ENCODE peak calls at places on chromosomes 4 and X, in seven cellular contexts. One of them, this sample, is unnamed.

GRCh38 chrX:50905334-50905733 is 5.2 kb upstream of the BMP15 start:
- DNase-seq in ascending aorta: no peak
- DNase-seq in choroid plexus epithelial cell: no peak
- DNase-seq in heart left ventricle: no peak
- DNase-seq in cardiac muscle cell: peak; percentile 2
- DNase-seq in left ventricle myocardium inferior: no peak
- DNase-seq in cardiac fibroblast: no peak
- DNase-seq in this sample: no peak

GRCh38 chrX:17376381-17377046 is 1.5 kb downstream of the NHS start:
- DNase-seq in heart left ventricle: no peak
- DNase-seq in left ventricle myocardium inferior: no peak
- DNase-seq in choroid plexus epithelial cell: peak; percentile 2
- DNase-seq in cardiac fibroblast: no peak
- DNase-seq in ascending aorta: no peak
- DNase-seq in cardiac muscle cell: no peak
- DNase-seq in this sample: peak; percentile 6

GRCh38 chr4:171130126-171130801 is 682.9 kb upstream of the GALNTL6 start:
- DNase-seq in ascending aorta: no peak
- DNase-seq in cardiac fibroblast: no peak
- DNase-seq in choroid plexus epithelial cell: peak; percentile 2
- DNase-seq in cardiac muscle cell: no peak
- DNase-seq in heart left ventricle: no peak
- DNase-seq in left ventricle myocardium inferior: no peak
- DNase-seq in this sample: no peak

GRCh38 chrX:9638871-9639270 is 126.8 kb downstream of the GPR143 start:
- DNase-seq in choroid plexus epithelial cell: no peak
- DNase-seq in ascending aorta: no peak
- DNase-seq in cardiac fibroblast: no peak
- DNase-seq in cardiac muscle cell: no peak
- DNase-seq in left ventricle myocardium inferior: no peak
- DNase-seq in heart left ventricle: no peak
- DNase-seq in this sample: no peak

GRCh38 chr4:102358128-102358527 is 12.8 kb upstream of the SLC39A8 start:
- DNase-seq in left ventricle myocardium inferior: no peak
- DNase-seq in cardiac fibroblast: no peak
- DNase-seq in cardiac muscle cell: no peak
- DNase-seq in ascending aorta: no peak
- DNase-seq in heart left ventricle: no peak
- DNase-seq in choroid plexus epithelial cell: no peak
- DNase-seq in this sample: no peak

GRCh38 chr4:182872886-182873285 is 44.3 kb downstream of the DCTD start:
- DNase-seq in choroid plexus epithelial cell: no peak
- DNase-seq in cardiac fibroblast: no peak
- DNase-seq in ascending aorta: no peak
- DNase-seq in heart left ventricle: no peak
- DNase-seq in left ventricle myocardium inferior: no peak
- DNase-seq in cardiac muscle cell: no peak
- DNase-seq in this sample: no peak

GRCh38 chr4:91113130-91113706 is 986.0 kb downstream of the CCSER1 start:
- DNase-seq in ascending aorta: no peak
- DNase-seq in choroid plexus epithelial cell: peak; percentile 45
- DNase-seq in left ventricle myocardium inferior: no peak
- DNase-seq in cardiac fibroblast: peak; percentile 51
- DNase-seq in heart left ventricle: no peak
- DNase-seq in cardiac muscle cell: peak; percentile 61
- DNase-seq in this sample: no peak

GRCh38 chrX:24231169-24231568 is 81.6 kb downstream of the ZFX start:
- DNase-seq in cardiac muscle cell: peak; percentile 69
- DNase-seq in ascending aorta: no peak
- DNase-seq in left ventricle myocardium inferior: no peak
- DNase-seq in heart left ventricle: no peak
- DNase-seq in choroid plexus epithelial cell: peak; percentile 88
- DNase-seq in cardiac fibroblast: peak; percentile 75
- DNase-seq in this sample: peak; percentile 35

GRCh38 chr4:88629826-88630225 is 37.5 kb downstream of the HERC3 start:
- DNase-seq in heart left ventricle: no peak
- DNase-seq in cardiac fibroblast: peak; percentile 41
- DNase-seq in cardiac muscle cell: no peak
- DNase-seq in ascending aorta: no peak
- DNase-seq in left ventricle myocardium inferior: no peak
- DNase-seq in choroid plexus epithelial cell: no peak
- DNase-seq in this sample: no peak

GRCh38 chr4:3781193-3781886 is 15.2 kb downstream of the ADRA2C start:
- DNase-seq in ascending aorta: no peak
- DNase-seq in cardiac muscle cell: no peak
- DNase-seq in cardiac fibroblast: no peak
- DNase-seq in heart left ventricle: no peak
- DNase-seq in left ventricle myocardium inferior: no peak
- DNase-seq in choroid plexus epithelial cell: no peak
- DNase-seq in this sample: no peak

GRCh38 chrX:1391707-1392375 is at the start of gene SLC25A6:
- DNase-seq in cardiac muscle cell: peak; percentile 99
- DNase-seq in cardiac fibroblast: peak; percentile 99
- DNase-seq in ascending aorta: peak; percentile 99
- DNase-seq in heart left ventricle: peak; percentile 100
- DNase-seq in left ventricle myocardium inferior: peak; percentile 100
- DNase-seq in choroid plexus epithelial cell: peak; percentile 99
- DNase-seq in this sample: peak; percentile 100

GRCh38 chrX:110384490-110384889 is 25.8 kb downstream of the RTL9 start:
- DNase-seq in cardiac fibroblast: peak; percentile 19
- DNase-seq in cardiac muscle cell: no peak
- DNase-seq in choroid plexus epithelial cell: no peak
- DNase-seq in ascending aorta: no peak
- DNase-seq in heart left ventricle: no peak
- DNase-seq in left ventricle myocardium inferior: no peak
- DNase-seq in this sample: no peak

GRCh38 chr4:38154681-38155588 is 194.7 kb downstream of the PTTG2 start:
- DNase-seq in cardiac muscle cell: no peak
- DNase-seq in cardiac fibroblast: no peak
- DNase-seq in heart left ventricle: peak; percentile 73
- DNase-seq in choroid plexus epithelial cell: no peak
- DNase-seq in ascending aorta: peak; percentile 62
- DNase-seq in left ventricle myocardium inferior: peak; percentile 69
- DNase-seq in this sample: peak; percentile 36

GRCh38 chrX:102784550-102784949 is 64.0 kb downstream of the GPRASP3 start:
- DNase-seq in ascending aorta: no peak
- DNase-seq in cardiac fibroblast: no peak
- DNase-seq in cardiac muscle cell: no peak
- DNase-seq in choroid plexus epithelial cell: peak; percentile 1
- DNase-seq in left ventricle myocardium inferior: no peak
- DNase-seq in heart left ventricle: no peak
- DNase-seq in this sample: no peak

GRCh38 chr4:3440979-3441500 is 728 bp upstream of the HGFAC start:
- DNase-seq in ascending aorta: no peak
- DNase-seq in cardiac fibroblast: no peak
- DNase-seq in heart left ventricle: peak; percentile 51
- DNase-seq in cardiac muscle cell: peak; percentile 7
- DNase-seq in choroid plexus epithelial cell: peak; percentile 24
- DNase-seq in left ventricle myocardium inferior: no peak
- DNase-seq in this sample: peak; percentile 15

GRCh38 chrX:150897371-150898319 is 823 bp downstream of the CD99L2 start:
- DNase-seq in ascending aorta: no peak
- DNase-seq in cardiac fibroblast: peak; percentile 54
- DNase-seq in left ventricle myocardium inferior: no peak
- DNase-seq in choroid plexus epithelial cell: peak; percentile 32
- DNase-seq in heart left ventricle: no peak
- DNase-seq in cardiac muscle cell: peak; percentile 40
- DNase-seq in this sample: no peak

GRCh38 chr4:129747756-129748155 is 651.8 kb downstream of the C4orf33 start:
- DNase-seq in left ventricle myocardium inferior: no peak
- DNase-seq in choroid plexus epithelial cell: no peak
- DNase-seq in heart left ventricle: no peak
- DNase-seq in cardiac fibroblast: no peak
- DNase-seq in ascending aorta: no peak
- DNase-seq in cardiac muscle cell: no peak
- DNase-seq in this sample: no peak

GRCh38 chr4:25549413-25549812 is 106.2 kb upstream of the SLC34A2 start:
- DNase-seq in cardiac muscle cell: no peak
- DNase-seq in left ventricle myocardium inferior: no peak
- DNase-seq in ascending aorta: no peak
- DNase-seq in heart left ventricle: no peak
- DNase-seq in choroid plexus epithelial cell: no peak
- DNase-seq in cardiac fibroblast: no peak
- DNase-seq in this sample: no peak

GRCh38 chr4:122548452-122548851 is 72.4 kb downstream of the IL21 start:
- DNase-seq in ascending aorta: no peak
- DNase-seq in cardiac muscle cell: peak; percentile 85
- DNase-seq in cardiac fibroblast: peak; percentile 75
- DNase-seq in choroid plexus epithelial cell: peak; percentile 54
- DNase-seq in heart left ventricle: no peak
- DNase-seq in left ventricle myocardium inferior: no peak
- DNase-seq in this sample: no peak

GRCh38 chr4:91914176-91914804 is 389.5 kb upstream of the GRID2 start:
- DNase-seq in cardiac muscle cell: no peak
- DNase-seq in ascending aorta: no peak
- DNase-seq in heart left ventricle: no peak
- DNase-seq in choroid plexus epithelial cell: no peak
- DNase-seq in cardiac fibroblast: no peak
- DNase-seq in left ventricle myocardium inferior: no peak
- DNase-seq in this sample: no peak

GRCh38 chr4:82629238-82630000 is 67.6 kb upstream of the TMEM150C start:
- DNase-seq in ascending aorta: no peak
- DNase-seq in choroid plexus epithelial cell: peak; percentile 20
- DNase-seq in cardiac fibroblast: peak; percentile 52
- DNase-seq in left ventricle myocardium inferior: no peak
- DNase-seq in heart left ventricle: no peak
- DNase-seq in cardiac muscle cell: peak; percentile 65
- DNase-seq in this sample: no peak

GRCh38 chr4:112086036-112086434 is 59.2 kb upstream of the FAM241A start:
- DNase-seq in left ventricle myocardium inferior: no peak
- DNase-seq in cardiac muscle cell: no peak
- DNase-seq in heart left ventricle: no peak
- DNase-seq in ascending aorta: no peak
- DNase-seq in choroid plexus epithelial cell: no peak
- DNase-seq in cardiac fibroblast: no peak
- DNase-seq in this sample: no peak

GRCh38 chr4:189048119-189048518 is 892.6 kb upstream of the FRG1 start:
- DNase-seq in cardiac muscle cell: no peak
- DNase-seq in ascending aorta: no peak
- DNase-seq in heart left ventricle: no peak
- DNase-seq in left ventricle myocardium inferior: no peak
- DNase-seq in choroid plexus epithelial cell: no peak
- DNase-seq in cardiac fibroblast: no peak
- DNase-seq in this sample: no peak

GRCh38 chr4:59400334-59400733 is 1799.8 kb upstream of the ADGRL3 start:
- DNase-seq in choroid plexus epithelial cell: no peak
- DNase-seq in cardiac muscle cell: no peak
- DNase-seq in heart left ventricle: no peak
- DNase-seq in left ventricle myocardium inferior: no peak
- DNase-seq in cardiac fibroblast: no peak
- DNase-seq in ascending aorta: no peak
- DNase-seq in this sample: no peak
- TF ChIP-seq CTCF in choroid plexus epithelial cell: no peak
- TF ChIP-seq CTCF in cardiac muscle cell: no peak
- TF ChIP-seq CTCF in heart left ventricle: no peak
- TF ChIP-seq CTCF in left ventricle myocardium inferior: no peak
- TF ChIP-seq CTCF in cardiac fibroblast: no peak
- TF ChIP-seq CTCF in ascending aorta: no peak
- TF ChIP-seq CTCF in this sample: no peak

DNA sequence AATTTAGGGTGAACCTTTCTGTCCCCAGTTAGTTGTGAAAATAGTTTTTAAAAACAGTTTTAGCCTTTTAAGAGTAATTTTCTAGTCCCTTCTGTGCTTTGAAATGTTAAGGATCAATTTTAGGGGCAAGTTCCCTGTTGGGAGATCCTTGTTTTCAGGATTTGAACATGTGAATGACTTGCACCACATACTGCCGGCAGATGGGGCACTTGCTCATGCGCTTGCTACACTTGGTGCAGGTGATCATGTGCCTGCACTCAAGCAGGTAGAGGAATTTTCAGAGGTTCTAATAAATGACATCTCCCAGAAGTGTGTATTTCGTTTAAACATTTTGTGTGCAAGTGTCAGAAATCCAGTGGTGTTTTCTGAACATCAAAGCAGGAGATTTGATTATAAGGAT is 195.9 kb downstream of the CHM start:
- DNase-seq in cardiac muscle cell: peak; percentile 11
- DNase-seq in heart left ventricle: no peak
- DNase-seq in ascending aorta: no peak
- DNase-seq in choroid plexus epithelial cell: peak; percentile 34
- DNase-seq in left ventricle myocardium inferior: no peak
- DNase-seq in cardiac fibroblast: peak; percentile 8
- DNase-seq in this sample: no peak
- TF ChIP-seq CTCF in cardiac muscle cell: peak; percentile 29
- TF ChIP-seq CTCF in heart left ventricle: no peak
- TF ChIP-seq CTCF in ascending aorta: no peak
- TF ChIP-seq CTCF in choroid plexus epithelial cell: peak; percentile 69
- TF ChIP-seq CTCF in left ventricle myocardium inferior: peak; percentile 50
- TF ChIP-seq CTCF in cardiac fibroblast: peak; percentile 46
- TF ChIP-seq CTCF in this sample: peak; percentile 37

DNA sequence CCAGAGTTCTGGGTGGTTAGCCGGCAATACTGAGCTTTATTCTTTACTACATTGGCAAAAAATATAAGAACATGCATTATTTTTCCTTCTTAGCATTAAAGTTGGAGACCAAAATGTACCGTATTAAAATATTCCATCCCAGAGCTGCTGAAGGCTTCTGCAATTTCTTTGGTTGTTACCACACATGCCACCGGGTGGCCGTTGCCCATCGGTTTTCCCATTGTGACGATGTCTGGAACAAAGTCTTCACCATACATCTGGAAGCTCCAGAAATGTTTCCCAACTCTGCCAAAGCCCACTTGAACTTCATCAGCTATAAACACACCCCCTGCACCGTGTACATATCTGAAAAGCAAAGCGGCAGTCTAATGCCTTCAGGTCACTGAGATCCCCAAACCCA is 13.7 kb downstream of the ETNPPL start:
- DNase-seq in choroid plexus epithelial cell: no peak
- DNase-seq in cardiac fibroblast: no peak
- DNase-seq in cardiac muscle cell: no peak
- DNase-seq in heart left ventricle: no peak
- DNase-seq in ascending aorta: no peak
- DNase-seq in left ventricle myocardium inferior: no peak
- DNase-seq in this sample: no peak
- TF ChIP-seq CTCF in choroid plexus epithelial cell: peak; percentile 29
- TF ChIP-seq CTCF in cardiac fibroblast: no peak
- TF ChIP-seq CTCF in cardiac muscle cell: no peak
- TF ChIP-seq CTCF in heart left ventricle: no peak
- TF ChIP-seq CTCF in ascending aorta: no peak
- TF ChIP-seq CTCF in left ventricle myocardium inferior: no peak
- TF ChIP-seq CTCF in this sample: no peak

GRCh38 chrX:106957856-106958255 is 37.7 kb downstream of the CLDN2 start:
- DNase-seq in cardiac muscle cell: no peak
- DNase-seq in ascending aorta: no peak
- DNase-seq in choroid plexus epithelial cell: no peak
- DNase-seq in left ventricle myocardium inferior: no peak
- DNase-seq in heart left ventricle: no peak
- DNase-seq in cardiac fibroblast: no peak
- DNase-seq in this sample: no peak

GRCh38 chrX:106963111-106963510 is 36.9 kb downstream of the MORC4 start:
- DNase-seq in heart left ventricle: no peak
- DNase-seq in choroid plexus epithelial cell: no peak
- DNase-seq in left ventricle myocardium inferior: no peak
- DNase-seq in ascending aorta: no peak
- DNase-seq in cardiac fibroblast: no peak
- DNase-seq in cardiac muscle cell: peak; percentile 10
- DNase-seq in this sample: no peak

GRCh38 chrX:106955004-106955772 is 35.0 kb downstream of the CLDN2 start:
- DNase-seq in ascending aorta: no peak
- DNase-seq in left ventricle myocardium inferior: no peak
- DNase-seq in cardiac muscle cell: peak; percentile 7
- DNase-seq in heart left ventricle: no peak
- DNase-seq in cardiac fibroblast: peak; percentile 4
- DNase-seq in choroid plexus epithelial cell: peak; percentile 59
- DNase-seq in this sample: no peak

GRCh38 chrX:106964290-106964689 is 35.7 kb downstream of the MORC4 start:
- DNase-seq in cardiac fibroblast: no peak
- DNase-seq in choroid plexus epithelial cell: no peak
- DNase-seq in ascending aorta: no peak
- DNase-seq in heart left ventricle: no peak
- DNase-seq in left ventricle myocardium inferior: no peak
- DNase-seq in cardiac muscle cell: no peak
- DNase-seq in this sample: no peak

GRCh38 chrX:106959897-106960296 is 39.7 kb downstream of the CLDN2 start:
- DNase-seq in left ventricle myocardium inferior: no peak
- DNase-seq in choroid plexus epithelial cell: peak; percentile 72
- DNase-seq in cardiac fibroblast: peak; percentile 54
- DNase-seq in ascending aorta: no peak
- DNase-seq in heart left ventricle: no peak
- DNase-seq in cardiac muscle cell: peak; percentile 52
- DNase-seq in this sample: no peak
- TF ChIP-seq CTCF in left ventricle myocardium inferior: no peak
- TF ChIP-seq CTCF in choroid plexus epithelial cell: peak; percentile 65
- TF ChIP-seq CTCF in cardiac fibroblast: peak; percentile 22
- TF ChIP-seq CTCF in ascending aorta: no peak
- TF ChIP-seq CTCF in heart left ventricle: no peak
- TF ChIP-seq CTCF in cardiac muscle cell: peak; percentile 39
- TF ChIP-seq CTCF in this sample: no peak